ENCODE peak calls at places on chromosomes 7 and 10, in five cellular contexts. J, E, R, P and T are unnamed samples.
A peak's percentile ranks its signal among the peaks of the same experiment; 100 is the strongest.

GRCh38 chr7:95772771-95773581 is 622 bp downstream of the DYNC1I1 start:
- DNase-seq in E (no peak), R (peak; percentile 20), J (peak; percentile 30), P (no peak), T (no peak)

GRCh38 chr10:91354166-91354565 is 56.0 kb upstream of the HECTD2 start:
- DNase-seq in R (no peak), P (no peak), E (no peak), J (no peak), T (peak; percentile 10)

GRCh38 chr10:77286851-77287250 is 350.8 kb downstream of the KCNMA1 start:
- DNase-seq in P (no peak), R (no peak), E (no peak), J (no peak), T (no peak)

GRCh38 chr10:43310872-43311271 is 44.0 kb upstream of the RASGEF1A start:
- DNase-seq in E (no peak), J (no peak), R (no peak), P (no peak), T (no peak)

GRCh38 chr7:100476903-100477870 is 1.8 kb downstream of the TSC22D4 start:
- DNase-seq in J (no peak), R (no peak), E (peak; percentile 38), P (no peak), T (no peak)

GRCh38 chr10:22429981-22430421 is 84.7 kb downstream of the SPAG6 start:
- DNase-seq in R (no peak), J (no peak), P (no peak), E (no peak), T (no peak)

GRCh38 chr10:124624875-124625274 is 119.3 kb downstream of the FAM53B start:
- DNase-seq in P (no peak), E (no peak), R (no peak), J (no peak), T (no peak)

GRCh38 chr10:118742787-118743186 is 12.0 kb downstream of the CACUL1 start:
- DNase-seq in E (no peak), R (no peak), J (no peak), P (no peak), T (no peak)

GRCh38 chr7:108385834-108386422 is 70.3 kb downstream of the NRCAM start:
- DNase-seq in J (no peak), R (no peak), P (no peak), E (no peak), T (no peak)

GRCh38 chr10:100948916-100949315 is 20.4 kb upstream of the SEMA4G start:
- DNase-seq in P (no peak), R (no peak), J (no peak), E (no peak), T (no peak)

GRCh38 chr7:30164567-30164966 is 29.8 kb downstream of the MTURN start:
- DNase-seq in E (no peak), J (no peak), P (no peak), R (no peak), T (peak; percentile 66)

GRCh38 chr10:33746878-33747277 is 412.4 kb upstream of the NRP1 start:
- DNase-seq in P (no peak), E (no peak), R (no peak), J (no peak), T (no peak)

GRCh38 chr10:13943735-13944398 is 357.1 kb downstream of the PRPF18 start:
- DNase-seq in P (no peak), R (no peak), E (no peak), J (no peak), T (no peak)

GRCh38 chr7:22356855-22357310 is at the start of gene RAPGEF5:
- DNase-seq in P (no peak), R (peak; percentile 53), E (no peak), J (no peak), T (peak; percentile 72)

GRCh38 chr7:140005754-140006503 is 56.8 kb downstream of the PARP12 start:
- DNase-seq in P (no peak), E (no peak), J (no peak), R (no peak), T (no peak)

GRCh38 chr10:72890086-72890485 is 3.5 kb upstream of the OIT3 start:
- DNase-seq in R (no peak), P (no peak), E (no peak), J (no peak), T (no peak)

GRCh38 chr7:129980667-129981066 is 27.9 kb upstream of the UBE2H start:
- DNase-seq in E (no peak), J (no peak), P (no peak), R (no peak), T (no peak)

GRCh38 chr10:12512292-12513002 is 163.1 kb downstream of the CAMK1D start:
- DNase-seq in E (no peak), J (no peak), R (no peak), P (no peak), T (no peak)

GRCh38 chr7:76048668-76048988 is 722 bp downstream of the MDH2 start:
- DNase-seq in J (peak; percentile 56), E (peak; percentile 24), R (no peak), P (no peak), T (peak; percentile 61)

GRCh38 chr10:12689893-12690292 is 311.6 kb downstream of the CCDC3 start:
- DNase-seq in P (no peak), J (no peak), R (no peak), E (no peak), T (no peak)

GRCh38 chr10:62707810-62708209 is 96.7 kb upstream of the ADO start:
- DNase-seq in R (no peak), J (no peak), E (no peak), P (no peak), T (no peak)

GRCh38 chr7:91194841-91195240 is 69.4 kb upstream of the FZD1 start:
- DNase-seq in P (no peak), E (no peak), R (no peak), J (no peak), T (no peak)

GRCh38 chr10:25682203-25682950 is 251.7 kb upstream of the MYO3A start:
- DNase-seq in J (no peak), E (no peak), P (no peak), R (no peak), T (no peak)

GRCh38 chr7:124722292-124722691 is 43.3 kb downstream of the GPR37 start:
- DNase-seq in R (no peak), E (no peak), P (no peak), J (no peak), T (no peak)

GRCh38 chr10:28381903-28382347 is 79.1 kb upstream of the MPP7 start:
- DNase-seq in E (peak; percentile 78), P (peak; percentile 14), R (no peak), J (peak; percentile 68), T (peak; percentile 59)

GRCh38 chr10:3625959-3626751 is 158.9 kb downstream of the KLF6 start:
- DNase-seq in J (no peak), E (no peak), R (no peak), P (no peak), T (no peak)

GRCh38 chr7:28483112-28483511 is 70.8 kb downstream of the CREB5 start:
- DNase-seq in E (no peak), J (no peak), R (no peak), P (no peak), T (no peak)

GRCh38 chr10:36446873-36447272 is 678.5 kb upstream of the ANKRD30A start:
- DNase-seq in J (no peak), R (no peak), E (no peak), P (no peak), T (no peak)

GRCh38 chr10:4980793-4981192 is 17.6 kb downstream of the AKR1C1 start:
- DNase-seq in R (no peak), E (no peak), P (no peak), J (no peak), T (no peak)